ENCODE peak calls at places on chromosomes 1 and 21, in five cellular contexts. One of them, this sample, is unnamed.

GRCh38 chr1:177307771-177308170 is 137.0 kb downstream of the BRINP2 start:
- DNase-seq in neuronal stem cell: no peak
- DNase-seq in GM12865: no peak
- DNase-seq in stimulated activated CD4-positive, alpha-beta T cell treated with anti-CD3 and anti-CD28 coated beads, Interleukin-15, amount 100 ng/mL, for 24 hours: no peak
- DNase-seq in left ventricle myocardium superior: no peak
- DNase-seq in this sample: no peak

GRCh38 chr1:217135569-217135915 is 412.3 kb upstream of the ESRRG start:
- DNase-seq in stimulated activated CD4-positive, alpha-beta T cell treated with anti-CD3 and anti-CD28 coated beads, Interleukin-15, amount 100 ng/mL, for 24 hours: no peak
- DNase-seq in left ventricle myocardium superior: peak; percentile 63
- DNase-seq in neuronal stem cell: no peak
- DNase-seq in GM12865: no peak
- DNase-seq in this sample: no peak

GRCh38 chr1:15923241-15923640 is 52.7 kb downstream of the ZBTB17 start:
- DNase-seq in stimulated activated CD4-positive, alpha-beta T cell treated with anti-CD3 and anti-CD28 coated beads, Interleukin-15, amount 100 ng/mL, for 24 hours: no peak
- DNase-seq in left ventricle myocardium superior: no peak
- DNase-seq in neuronal stem cell: no peak
- DNase-seq in GM12865: no peak
- DNase-seq in this sample: no peak

GRCh38 chr1:173043253-173043652 is 7.5 kb downstream of the TNFSF18 start:
- DNase-seq in stimulated activated CD4-positive, alpha-beta T cell treated with anti-CD3 and anti-CD28 coated beads, Interleukin-15, amount 100 ng/mL, for 24 hours: no peak
- DNase-seq in GM12865: no peak
- DNase-seq in neuronal stem cell: no peak
- DNase-seq in left ventricle myocardium superior: no peak
- DNase-seq in this sample: no peak

GRCh38 chr1:243520831-243521230 is 265.0 kb downstream of the SDCCAG8 start:
- DNase-seq in stimulated activated CD4-positive, alpha-beta T cell treated with anti-CD3 and anti-CD28 coated beads, Interleukin-15, amount 100 ng/mL, for 24 hours: no peak
- DNase-seq in GM12865: no peak
- DNase-seq in left ventricle myocardium superior: no peak
- DNase-seq in neuronal stem cell: no peak
- DNase-seq in this sample: no peak

GRCh38 chr1:231512147-231512698 is 16.2 kb upstream of the TSNAX start:
- DNase-seq in GM12865: peak; percentile 46
- DNase-seq in neuronal stem cell: no peak
- DNase-seq in stimulated activated CD4-positive, alpha-beta T cell treated with anti-CD3 and anti-CD28 coated beads, Interleukin-15, amount 100 ng/mL, for 24 hours: no peak
- DNase-seq in left ventricle myocardium superior: no peak
- DNase-seq in this sample: no peak

GRCh38 chr1:13826591-13826990 is 126.6 kb downstream of the PRDM2 start:
- DNase-seq in neuronal stem cell: no peak
- DNase-seq in left ventricle myocardium superior: no peak
- DNase-seq in GM12865: no peak
- DNase-seq in stimulated activated CD4-positive, alpha-beta T cell treated with anti-CD3 and anti-CD28 coated beads, Interleukin-15, amount 100 ng/mL, for 24 hours: no peak
- DNase-seq in this sample: no peak

GRCh38 chr1:164308101-164308500 is 250.9 kb upstream of the PBX1 start:
- DNase-seq in stimulated activated CD4-positive, alpha-beta T cell treated with anti-CD3 and anti-CD28 coated beads, Interleukin-15, amount 100 ng/mL, for 24 hours: no peak
- DNase-seq in GM12865: no peak
- DNase-seq in left ventricle myocardium superior: no peak
- DNase-seq in neuronal stem cell: no peak
- DNase-seq in this sample: no peak

GRCh38 chr1:192491804-192492554 is 83.6 kb upstream of the RGS1 start:
- DNase-seq in stimulated activated CD4-positive, alpha-beta T cell treated with anti-CD3 and anti-CD28 coated beads, Interleukin-15, amount 100 ng/mL, for 24 hours: no peak
- DNase-seq in neuronal stem cell: no peak
- DNase-seq in GM12865: no peak
- DNase-seq in left ventricle myocardium superior: no peak
- DNase-seq in this sample: no peak

GRCh38 chr1:230171337-230172015 is 104.4 kb downstream of the GALNT2 start:
- DNase-seq in neuronal stem cell: no peak
- DNase-seq in left ventricle myocardium superior: no peak
- DNase-seq in stimulated activated CD4-positive, alpha-beta T cell treated with anti-CD3 and anti-CD28 coated beads, Interleukin-15, amount 100 ng/mL, for 24 hours: no peak
- DNase-seq in GM12865: no peak
- DNase-seq in this sample: no peak

GRCh38 chr21:46639489-46640386 is 4.3 kb downstream of the PRMT2 start:
- DNase-seq in GM12865: no peak
- DNase-seq in neuronal stem cell: no peak
- DNase-seq in left ventricle myocardium superior: no peak
- DNase-seq in stimulated activated CD4-positive, alpha-beta T cell treated with anti-CD3 and anti-CD28 coated beads, Interleukin-15, amount 100 ng/mL, for 24 hours: no peak
- DNase-seq in this sample: no peak

GRCh38 chr21:35470522-35470921 is 421.4 kb upstream of the RUNX1 start:
- DNase-seq in GM12865: no peak
- DNase-seq in stimulated activated CD4-positive, alpha-beta T cell treated with anti-CD3 and anti-CD28 coated beads, Interleukin-15, amount 100 ng/mL, for 24 hours: no peak
- DNase-seq in neuronal stem cell: no peak
- DNase-seq in left ventricle myocardium superior: no peak
- DNase-seq in this sample: no peak

GRCh38 chr21:45378258-45378966 is 26.6 kb upstream of the COL18A1 start:
- DNase-seq in stimulated activated CD4-positive, alpha-beta T cell treated with anti-CD3 and anti-CD28 coated beads, Interleukin-15, amount 100 ng/mL, for 24 hours: no peak
- DNase-seq in left ventricle myocardium superior: peak; percentile 18
- DNase-seq in neuronal stem cell: peak; percentile 75
- DNase-seq in GM12865: no peak
- DNase-seq in this sample: no peak

GRCh38 chr1:238135708-238136107 is 245.0 kb upstream of the ZP4 start:
- DNase-seq in left ventricle myocardium superior: no peak
- DNase-seq in GM12865: no peak
- DNase-seq in stimulated activated CD4-positive, alpha-beta T cell treated with anti-CD3 and anti-CD28 coated beads, Interleukin-15, amount 100 ng/mL, for 24 hours: no peak
- DNase-seq in neuronal stem cell: no peak
- DNase-seq in this sample: no peak

GRCh38 chr1:205775717-205776056 is 405 bp upstream of the RAB29 start:
- DNase-seq in neuronal stem cell: no peak
- DNase-seq in stimulated activated CD4-positive, alpha-beta T cell treated with anti-CD3 and anti-CD28 coated beads, Interleukin-15, amount 100 ng/mL, for 24 hours: no peak
- DNase-seq in left ventricle myocardium superior: no peak
- DNase-seq in GM12865: no peak
- DNase-seq in this sample: no peak

GRCh38 chr1:10941891-10942541 is 70.4 kb upstream of the TARDBP start:
- DNase-seq in stimulated activated CD4-positive, alpha-beta T cell treated with anti-CD3 and anti-CD28 coated beads, Interleukin-15, amount 100 ng/mL, for 24 hours: peak; percentile 74
- DNase-seq in left ventricle myocardium superior: peak; percentile 73
- DNase-seq in neuronal stem cell: peak; percentile 67
- DNase-seq in GM12865: peak; percentile 46
- DNase-seq in this sample: peak; percentile 75

GRCh38 chr1:42847721-42848470 is 1.5 kb downstream of the ZNF691 start:
- DNase-seq in GM12865: peak; percentile 49
- DNase-seq in neuronal stem cell: no peak
- DNase-seq in stimulated activated CD4-positive, alpha-beta T cell treated with anti-CD3 and anti-CD28 coated beads, Interleukin-15, amount 100 ng/mL, for 24 hours: peak; percentile 31
- DNase-seq in left ventricle myocardium superior: no peak
- DNase-seq in this sample: no peak

This sample was measured in stimulated activated naive CD4-positive, alpha-beta T cell.